ENCODE peak calls at places on chromosomes 4 and X, in six cellular contexts. X, L, T, R, J and F are unnamed samples.

GRCh38 chr4:4762300-4762699 is 97.2 kb upstream of the MSX1 start:
- DNase-seq in R (no peak), X (no peak), J (no peak), L (no peak), T (no peak), F (no peak)

GRCh38 chr4:42150653-42151567 is 1.5 kb downstream of the BEND4 start:
- DNase-seq in R (no peak), L (peak; percentile 48), T (no peak), X (no peak), J (peak; percentile 9), F (no peak)

GRCh38 chr4:1194028-1194900 is 21.9 kb upstream of the SPON2 start:
- DNase-seq in L (peak; percentile 48), X (no peak), R (no peak), J (peak; percentile 58), T (no peak), F (peak; percentile 66)

GRCh38 chrX:141642979-141643378 is 53.5 kb downstream of the SPANXA2 start:
- DNase-seq in R (no peak), J (no peak), X (no peak), T (no peak), L (no peak), F (no peak)

GRCh38 chr4:10787365-10787764 is 102.8 kb upstream of the CLNK start:
- DNase-seq in R (no peak), L (no peak), T (no peak), J (no peak), X (no peak), F (no peak)

GRCh38 chrX:68684291-68684918 is 36.9 kb downstream of the STARD8 start:
- DNase-seq in X (no peak), J (peak; percentile 18), T (peak; percentile 55), L (no peak), R (no peak), F (no peak)

GRCh38 chr4:61896717-61897116 is 696.6 kb downstream of the ADGRL3 start:
- DNase-seq in J (no peak), T (no peak), R (no peak), L (no peak), X (no peak), F (no peak)

GRCh38 chr4:36348403-36348938 is 67.1 kb downstream of the DTHD1 start:
- DNase-seq in R (peak; percentile 16), L (no peak), T (no peak), J (no peak), X (no peak), F (no peak)

GRCh38 chr4:101232074-101232776 is 115.1 kb downstream of the PPP3CA start:
- DNase-seq in J (no peak), R (peak; percentile 10), L (no peak), X (no peak), T (no peak), F (no peak)

GRCh38 chr4:175891863-175892262 is 79.8 kb upstream of the GPM6A start:
- DNase-seq in X (no peak), R (no peak), T (peak; percentile 40), J (no peak), L (no peak), F (no peak)

GRCh38 chrX:30618160-30618765 is 35.0 kb upstream of the GK start:
- DNase-seq in L (no peak), R (no peak), T (no peak), X (no peak), J (no peak), F (no peak)

GRCh38 chrX:110407910-110408545 is 49.4 kb downstream of the RTL9 start:
- DNase-seq in L (no peak), J (peak; percentile 28), R (peak; percentile 1), X (no peak), T (peak; percentile 86), F (peak; percentile 75)

GRCh38 chr4:3648731-3649130 is 116.5 kb upstream of the LRPAP1 start:
- DNase-seq in R (no peak), L (no peak), T (no peak), J (no peak), X (no peak), F (no peak)

GRCh38 chr4:184693056-184693455 is 40.8 kb downstream of the CENPU start:
- DNase-seq in L (no peak), X (no peak), T (no peak), J (no peak), R (no peak), F (no peak)

GRCh38 chr4:122783301-122784215 is 43.1 kb upstream of the FGF2 start:
- DNase-seq in L (no peak), X (no peak), R (no peak), T (peak; percentile 29), J (peak; percentile 21), F (no peak)

GRCh38 chr4:55396305-55397023 is 707 bp downstream of the TMEM165 start:
- DNase-seq in X (peak; percentile 35), T (peak; percentile 59), J (peak; percentile 57), R (peak; percentile 11), L (peak; percentile 71), F (peak; percentile 77)